ENCODE peak calls at places on chromosomes 11 and 22, in seven cellular contexts. One of them, this sample, is unnamed.

GRCh38 chr11:76700177-76701100 is 29.9 kb upstream of the LRRC32 start:
- DNase-seq in lower leg skin: peak; percentile 79
- DNase-seq in astrocyte of the cerebellum: peak; percentile 45
- DNase-seq in fibroblast of the aortic adventitia: peak; percentile 85
- DNase-seq in Panc1: no peak
- DNase-seq in IMR-90: peak; percentile 97
- DNase-seq in GM10248: no peak
- DNase-seq in this sample: peak; percentile 76

GRCh38 chr11:71255323-71255722 is 2.9 kb upstream of the SHANK2 start:
- DNase-seq in lower leg skin: no peak
- DNase-seq in astrocyte of the cerebellum: no peak
- DNase-seq in fibroblast of the aortic adventitia: no peak
- DNase-seq in Panc1: no peak
- DNase-seq in IMR-90: no peak
- DNase-seq in GM10248: no peak
- DNase-seq in this sample: no peak

GRCh38 chr11:45669146-45669545 is 3.7 kb upstream of the CHST1 start:
- DNase-seq in lower leg skin: no peak
- DNase-seq in astrocyte of the cerebellum: no peak
- DNase-seq in fibroblast of the aortic adventitia: no peak
- DNase-seq in Panc1: no peak
- DNase-seq in IMR-90: no peak
- DNase-seq in GM10248: no peak
- DNase-seq in this sample: no peak

GRCh38 chr22:39175127-39176066 is 22.9 kb upstream of the CBX7 start:
- DNase-seq in lower leg skin: no peak
- DNase-seq in astrocyte of the cerebellum: no peak
- DNase-seq in fibroblast of the aortic adventitia: no peak
- DNase-seq in Panc1: no peak
- DNase-seq in IMR-90: no peak
- DNase-seq in GM10248: no peak
- DNase-seq in this sample: peak; percentile 25

GRCh38 chr22:50576070-50576469 is 2.2 kb downstream of the CPT1B start:
- DNase-seq in lower leg skin: no peak
- DNase-seq in astrocyte of the cerebellum: peak; percentile 19
- DNase-seq in fibroblast of the aortic adventitia: peak; percentile 41
- DNase-seq in Panc1: no peak
- DNase-seq in IMR-90: peak; percentile 44
- DNase-seq in GM10248: no peak
- DNase-seq in this sample: peak; percentile 62

GRCh38 chr22:21568207-21569075 is 927 bp downstream of the UBE2L3 start:
- DNase-seq in lower leg skin: no peak
- DNase-seq in astrocyte of the cerebellum: no peak
- DNase-seq in fibroblast of the aortic adventitia: peak; percentile 37
- DNase-seq in Panc1: no peak
- DNase-seq in IMR-90: peak; percentile 24
- DNase-seq in GM10248: peak; percentile 24
- DNase-seq in this sample: no peak

GRCh38 chr22:22576244-22576988 is 17.4 kb upstream of the PRAME start:
- DNase-seq in lower leg skin: no peak
- DNase-seq in astrocyte of the cerebellum: peak; percentile 3
- DNase-seq in fibroblast of the aortic adventitia: peak; percentile 36
- DNase-seq in Panc1: no peak
- DNase-seq in IMR-90: peak; percentile 24
- DNase-seq in GM10248: peak; percentile 61
- DNase-seq in this sample: peak; percentile 67

GRCh38 chr22:22687638-22688500 is 43.5 kb downstream of the GGTLC2 start:
- DNase-seq in lower leg skin: peak; percentile 24
- DNase-seq in astrocyte of the cerebellum: peak; percentile 15
- DNase-seq in fibroblast of the aortic adventitia: peak; percentile 71
- DNase-seq in Panc1: peak; percentile 33
- DNase-seq in IMR-90: peak; percentile 65
- DNase-seq in GM10248: peak; percentile 37
- DNase-seq in this sample: peak; percentile 63

GRCh38 chr11:111623527-111624030 is 21.3 kb downstream of the SIK2 start:
- DNase-seq in lower leg skin: no peak
- DNase-seq in astrocyte of the cerebellum: no peak
- DNase-seq in fibroblast of the aortic adventitia: no peak
- DNase-seq in Panc1: no peak
- DNase-seq in IMR-90: no peak
- DNase-seq in GM10248: peak; percentile 14
- DNase-seq in this sample: no peak

GRCh38 chr11:129930743-129931142 is 35.4 kb upstream of the NFRKB start:
- DNase-seq in lower leg skin: no peak
- DNase-seq in astrocyte of the cerebellum: no peak
- DNase-seq in fibroblast of the aortic adventitia: no peak
- DNase-seq in Panc1: no peak
- DNase-seq in IMR-90: no peak
- DNase-seq in GM10248: no peak
- DNase-seq in this sample: no peak

GRCh38 chr11:15551897-15552851 is 437.5 kb downstream of the INSC start:
- DNase-seq in lower leg skin: no peak
- DNase-seq in astrocyte of the cerebellum: no peak
- DNase-seq in fibroblast of the aortic adventitia: no peak
- DNase-seq in Panc1: no peak
- DNase-seq in IMR-90: no peak
- DNase-seq in GM10248: no peak
- DNase-seq in this sample: no peak

GRCh38 chr22:39502789-39503464 is 837 bp downstream of the MIEF1 start:
- DNase-seq in lower leg skin: no peak
- DNase-seq in astrocyte of the cerebellum: no peak
- DNase-seq in fibroblast of the aortic adventitia: no peak
- DNase-seq in Panc1: no peak
- DNase-seq in IMR-90: peak; percentile 41
- DNase-seq in GM10248: no peak
- DNase-seq in this sample: no peak

GRCh38 chr11:116506446-116506845 is 266.3 kb downstream of the BUD13 start:
- DNase-seq in lower leg skin: no peak
- DNase-seq in astrocyte of the cerebellum: no peak
- DNase-seq in fibroblast of the aortic adventitia: no peak
- DNase-seq in Panc1: no peak
- DNase-seq in IMR-90: no peak
- DNase-seq in GM10248: no peak
- DNase-seq in this sample: no peak

GRCh38 chr11:27398413-27398780 is 35.4 kb upstream of the CCDC34 start:
- DNase-seq in lower leg skin: no peak
- DNase-seq in astrocyte of the cerebellum: no peak
- DNase-seq in fibroblast of the aortic adventitia: no peak
- DNase-seq in Panc1: no peak
- DNase-seq in IMR-90: no peak
- DNase-seq in GM10248: no peak
- DNase-seq in this sample: no peak

GRCh38 chr11:10893713-10894112 is 35.9 kb upstream of the ZBED5 start:
- DNase-seq in lower leg skin: no peak
- DNase-seq in astrocyte of the cerebellum: no peak
- DNase-seq in fibroblast of the aortic adventitia: peak; percentile 81
- DNase-seq in Panc1: no peak
- DNase-seq in IMR-90: peak; percentile 89
- DNase-seq in GM10248: no peak
- DNase-seq in this sample: peak; percentile 24

GRCh38 chr11:128156486-128156885 is 430.9 kb downstream of the ETS1 start:
- DNase-seq in lower leg skin: no peak
- DNase-seq in astrocyte of the cerebellum: no peak
- DNase-seq in fibroblast of the aortic adventitia: no peak
- DNase-seq in Panc1: no peak
- DNase-seq in IMR-90: no peak
- DNase-seq in GM10248: no peak
- DNase-seq in this sample: no peak

GRCh38 chr11:26227311-26227710 is 104.6 kb upstream of the ANO3 start:
- DNase-seq in lower leg skin: no peak
- DNase-seq in astrocyte of the cerebellum: peak; percentile 58
- DNase-seq in fibroblast of the aortic adventitia: peak; percentile 92
- DNase-seq in Panc1: peak; percentile 65
- DNase-seq in IMR-90: peak; percentile 94
- DNase-seq in GM10248: peak; percentile 24
- DNase-seq in this sample: peak; percentile 78

GRCh38 chr11:6531267-6531752 is 34.2 kb downstream of the DNHD1 start:
- DNase-seq in lower leg skin: no peak
- DNase-seq in astrocyte of the cerebellum: peak; percentile 24
- DNase-seq in fibroblast of the aortic adventitia: peak; percentile 68
- DNase-seq in Panc1: peak; percentile 80
- DNase-seq in IMR-90: peak; percentile 52
- DNase-seq in GM10248: peak; percentile 53
- DNase-seq in this sample: peak; percentile 56

GRCh38 chr11:15123849-15124248 is 9.1 kb downstream of the INSC start:
- DNase-seq in lower leg skin: no peak
- DNase-seq in astrocyte of the cerebellum: no peak
- DNase-seq in fibroblast of the aortic adventitia: peak; percentile 73
- DNase-seq in Panc1: no peak
- DNase-seq in IMR-90: peak; percentile 90
- DNase-seq in GM10248: no peak
- DNase-seq in this sample: peak; percentile 68

GRCh38 chr11:121716060-121716459 is 263.3 kb upstream of the SORL1-AS1 start:
- DNase-seq in lower leg skin: no peak
- DNase-seq in astrocyte of the cerebellum: peak; percentile 9
- DNase-seq in fibroblast of the aortic adventitia: no peak
- DNase-seq in Panc1: no peak
- DNase-seq in IMR-90: peak; percentile 85
- DNase-seq in GM10248: no peak
- DNase-seq in this sample: no peak

GRCh38 chr11:111361082-111361801 is 17.8 kb downstream of the POU2AF1 start:
- DNase-seq in lower leg skin: no peak
- DNase-seq in astrocyte of the cerebellum: no peak
- DNase-seq in fibroblast of the aortic adventitia: no peak
- DNase-seq in Panc1: no peak
- DNase-seq in IMR-90: no peak
- DNase-seq in GM10248: no peak
- DNase-seq in this sample: peak; percentile 57

DNA sequence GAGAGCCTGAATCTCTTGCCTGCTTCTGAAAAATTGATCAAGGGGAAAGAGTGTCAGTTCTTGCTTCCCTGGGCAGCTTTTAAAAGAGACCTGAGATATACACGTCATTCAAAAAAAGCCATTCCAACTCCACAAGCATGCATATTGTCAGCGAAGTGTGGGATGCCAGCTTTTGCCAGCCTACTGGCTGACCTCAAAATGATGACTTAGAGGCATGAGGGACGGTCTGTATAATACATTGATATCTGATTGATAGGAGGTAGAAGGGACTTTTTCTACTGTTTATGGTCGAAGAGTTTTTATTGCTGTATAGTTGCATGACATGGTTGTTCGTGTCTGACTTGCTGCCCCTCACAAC is 126.3 kb downstream of the MICAL2 start:
- DNase-seq in lower leg skin: no peak
- DNase-seq in astrocyte of the cerebellum: no peak
- DNase-seq in fibroblast of the aortic adventitia: no peak
- DNase-seq in Panc1: no peak
- DNase-seq in IMR-90: no peak
- DNase-seq in GM10248: no peak
- DNase-seq in this sample: no peak
- TF ChIP-seq CTCF in lower leg skin: peak; percentile 30
- TF ChIP-seq CTCF in astrocyte of the cerebellum: no peak
- TF ChIP-seq CTCF in fibroblast of the aortic adventitia: no peak
- TF ChIP-seq CTCF in Panc1: peak; percentile 64
- TF ChIP-seq CTCF in IMR-90: no peak
- TF ChIP-seq CTCF in GM10248: no peak
- TF ChIP-seq CTCF in this sample: no peak

GRCh38 chr11:44427432-44427831 is 117.5 kb upstream of the ALX4 start:
- DNase-seq in lower leg skin: no peak
- DNase-seq in astrocyte of the cerebellum: no peak
- DNase-seq in fibroblast of the aortic adventitia: no peak
- DNase-seq in Panc1: no peak
- DNase-seq in IMR-90: no peak
- DNase-seq in GM10248: no peak
- DNase-seq in this sample: peak; percentile 14
- TF ChIP-seq CTCF in lower leg skin: no peak
- TF ChIP-seq CTCF in astrocyte of the cerebellum: peak; percentile 17
- TF ChIP-seq CTCF in fibroblast of the aortic adventitia: peak; percentile 24
- TF ChIP-seq CTCF in Panc1: peak; percentile 77
- TF ChIP-seq CTCF in IMR-90: no peak
- TF ChIP-seq CTCF in GM10248: peak; percentile 12
- TF ChIP-seq CTCF in this sample: peak; percentile 16

GRCh38 chr11:30131535-30131934 is 99.3 kb upstream of the FSHB start:
- DNase-seq in lower leg skin: no peak
- DNase-seq in astrocyte of the cerebellum: no peak
- DNase-seq in fibroblast of the aortic adventitia: no peak
- DNase-seq in Panc1: no peak
- DNase-seq in IMR-90: no peak
- DNase-seq in GM10248: no peak
- DNase-seq in this sample: no peak

GRCh38 chr11:30128269-30128932 is 102.4 kb upstream of the FSHB start:
- DNase-seq in lower leg skin: no peak
- DNase-seq in astrocyte of the cerebellum: peak; percentile 28
- DNase-seq in fibroblast of the aortic adventitia: peak; percentile 43
- DNase-seq in Panc1: no peak
- DNase-seq in IMR-90: peak; percentile 60
- DNase-seq in GM10248: peak; percentile 7
- DNase-seq in this sample: peak; percentile 67

DNA sequence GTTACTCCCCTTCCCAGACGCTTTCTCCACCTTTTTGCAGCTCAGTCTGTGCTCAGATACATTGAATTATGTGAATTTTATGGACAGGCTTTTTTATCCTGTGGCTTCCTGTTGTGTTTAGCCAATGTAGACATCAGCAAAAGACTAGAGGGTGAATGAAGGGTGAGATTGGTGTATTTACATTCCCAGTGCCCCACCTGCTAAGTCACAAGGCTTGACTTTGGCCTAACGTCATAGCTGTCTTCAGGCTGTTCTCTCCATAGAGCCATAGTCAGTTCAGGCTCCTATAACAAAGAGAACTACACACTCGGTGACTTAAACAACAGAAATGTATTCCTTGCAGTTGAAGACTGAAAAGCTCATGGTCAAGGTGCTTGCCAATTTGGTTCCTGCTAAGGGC is 97.5 kb upstream of the FSHB start:
- DNase-seq in lower leg skin: no peak
- DNase-seq in astrocyte of the cerebellum: no peak
- DNase-seq in fibroblast of the aortic adventitia: no peak
- DNase-seq in Panc1: no peak
- DNase-seq in IMR-90: no peak
- DNase-seq in GM10248: no peak
- DNase-seq in this sample: no peak
- TF ChIP-seq CTCF in lower leg skin: no peak
- TF ChIP-seq CTCF in astrocyte of the cerebellum: no peak
- TF ChIP-seq CTCF in fibroblast of the aortic adventitia: no peak
- TF ChIP-seq CTCF in Panc1: no peak
- TF ChIP-seq CTCF in IMR-90: no peak
- TF ChIP-seq CTCF in GM10248: no peak
- TF ChIP-seq CTCF in this sample: no peak

GRCh38 chr22:37018815-37019308 is 385 bp downstream of the TST start:
- DNase-seq in lower leg skin: peak; percentile 43
- DNase-seq in astrocyte of the cerebellum: no peak
- DNase-seq in fibroblast of the aortic adventitia: peak; percentile 53
- DNase-seq in Panc1: no peak
- DNase-seq in IMR-90: peak; percentile 55
- DNase-seq in GM10248: no peak
- DNase-seq in this sample: peak; percentile 36

GRCh38 chr22:37018086-37018814 is 997 bp downstream of the TST start:
- DNase-seq in lower leg skin: no peak
- DNase-seq in astrocyte of the cerebellum: no peak
- DNase-seq in fibroblast of the aortic adventitia: no peak
- DNase-seq in Panc1: no peak
- DNase-seq in IMR-90: no peak
- DNase-seq in GM10248: no peak
- DNase-seq in this sample: no peak

GRCh38 chr22:37021041-37021440 is 1.5 kb downstream of the MPST start:
- DNase-seq in lower leg skin: no peak
- DNase-seq in astrocyte of the cerebellum: no peak
- DNase-seq in fibroblast of the aortic adventitia: no peak
- DNase-seq in Panc1: no peak
- DNase-seq in IMR-90: no peak
- DNase-seq in GM10248: no peak
- DNase-seq in this sample: no peak

GRCh38 chr22:37020192-37020479 is 594 bp downstream of the MPST start:
- DNase-seq in lower leg skin: no peak
- DNase-seq in astrocyte of the cerebellum: no peak
- DNase-seq in fibroblast of the aortic adventitia: peak; percentile 60
- DNase-seq in Panc1: no peak
- DNase-seq in IMR-90: peak; percentile 47
- DNase-seq in GM10248: no peak
- DNase-seq in this sample: peak; percentile 58

GRCh38 chr22:37019309-37020191 is at the start of the genes MPST and TST:
- DNase-seq in lower leg skin: peak; percentile 45
- DNase-seq in astrocyte of the cerebellum: no peak
- DNase-seq in fibroblast of the aortic adventitia: peak; percentile 55
- DNase-seq in Panc1: no peak
- DNase-seq in IMR-90: peak; percentile 61
- DNase-seq in GM10248: peak; percentile 87
- DNase-seq in this sample: peak; percentile 62
- TF ChIP-seq CTCF in lower leg skin: no peak
- TF ChIP-seq CTCF in astrocyte of the cerebellum: no peak
- TF ChIP-seq CTCF in fibroblast of the aortic adventitia: no peak
- TF ChIP-seq CTCF in Panc1: no peak
- TF ChIP-seq CTCF in IMR-90: peak; percentile 4
- TF ChIP-seq CTCF in GM10248: no peak
- TF ChIP-seq CTCF in this sample: no peak

This sample was measured in MCF 10A.